ENCODE peak calls at places on chromosome 20, in six cellular contexts. J is aorta, L is heart right ventricle, E is iPS DF 6.9, V is endothelial cell of umbilical vein, I is tibial artery. D is an unnamed sample.

GRCh38 chr20:57753332-57754164 is 43.7 kb upstream of the PMEPA1 start:
- DNase-seq in J (no peak), L (no peak), E (no peak), V (no peak), I (peak; percentile 6), D (no peak)

GRCh38 chr20:40304119-40304518 is 384.9 kb downstream of the MAFB start:
- DNase-seq in J (no peak), L (no peak), E (no peak), V (no peak), I (no peak), D (no peak)

GRCh38 chr20:56626367-56627121 is 2.6 kb upstream of the TFAP2C start:
- DNase-seq in J (no peak), L (no peak), E (no peak), V (no peak), I (no peak), D (no peak)

GRCh38 chr20:909641-910040 is 6.5 kb downstream of the ANGPT4 start:
- DNase-seq in J (no peak), L (no peak), E (no peak), V (no peak), I (no peak), D (no peak)

GRCh38 chr20:3165473-3166337 is 6.0 kb upstream of the FASTKD5 start:
- DNase-seq in J (peak; percentile 68), L (peak; percentile 76), E (no peak), V (peak; percentile 50), I (peak; percentile 44), D (no peak)

GRCh38 chr20:15976047-15976731 is 597.1 kb downstream of the KIF16B start:
- DNase-seq in J (no peak), L (no peak), E (peak; percentile 75), V (no peak), I (no peak), D (no peak)

GRCh38 chr20:6007529-6008103 is 46.2 kb downstream of the LRRN4 start:
- DNase-seq in J (no peak), L (no peak), E (no peak), V (peak; percentile 2), I (no peak), D (no peak)

GRCh38 chr20:35702051-35702823 is 3.0 kb downstream of the ROMO1 start:
- DNase-seq in J (no peak), L (no peak), E (no peak), V (no peak), I (no peak), D (no peak)

GRCh38 chr20:1330075-1330830 is 1.3 kb upstream of the SDCBP2 start:
- DNase-seq in J (no peak), L (peak; percentile 70), E (no peak), V (no peak), I (peak; percentile 48), D (peak; percentile 16)

GRCh38 chr20:23349338-23350006 is 1.1 kb upstream of the NXT1 start:
- DNase-seq in J (no peak), L (no peak), E (no peak), V (no peak), I (no peak), D (no peak)

GRCh38 chr20:6051505-6051904 is 2.4 kb downstream of the LRRN4 start:
- DNase-seq in J (no peak), L (no peak), E (no peak), V (peak; percentile 15), I (no peak), D (no peak)

GRCh38 chr20:52676282-52676995 is 295.7 kb upstream of the TSHZ2 start:
- DNase-seq in J (no peak), L (no peak), E (no peak), V (no peak), I (no peak), D (no peak)

GRCh38 chr20:33009214-33010132 is 2.0 kb downstream of the BPIFB2 start:
- DNase-seq in J (no peak), L (no peak), E (no peak), V (no peak), I (no peak), D (no peak)

GRCh38 chr20:58471161-58471834 is 43.9 kb downstream of the APCDD1L start:
- DNase-seq in J (no peak), L (peak; percentile 76), E (no peak), V (no peak), I (no peak), D (no peak)

GRCh38 chr20:49676581-49677291 is 36.9 kb downstream of the B4GALT5 start:
- DNase-seq in J (no peak), L (no peak), E (no peak), V (peak; percentile 45), I (no peak), D (peak; percentile 75)

GRCh38 chr20:41738584-41739193 is 120.5 kb upstream of the CHD6 start:
- DNase-seq in J (no peak), L (peak; percentile 23), E (no peak), V (peak; percentile 38), I (peak; percentile 45), D (no peak)

GRCh38 chr20:25056601-25057233 is 1.2 kb downstream of the ACSS1 start:
- DNase-seq in J (no peak), L (no peak), E (no peak), V (no peak), I (peak; percentile 20), D (no peak)

GRCh38 chr20:10554285-10554684 is 119.2 kb downstream of the SLX4IP start:
- DNase-seq in J (no peak), L (no peak), E (no peak), V (no peak), I (no peak), D (no peak)
- H3K4me1 ChIP-seq in J (peaks cover 7% of the 10 kb centered on the region), L (no peaks in the 10 kb centered on the region), E (peaks cover 9% of the 10 kb centered on the region), V (peaks cover 17% of the 10 kb centered on the region), I (no peaks in the 10 kb centered on the region), D (peaks cover 25% of the 10 kb centered on the region)

GRCh38 chr20:54869765-54870164 is 394.4 kb downstream of the DOK5 start:
- DNase-seq in J (no peak), L (no peak), E (no peak), V (no peak), I (no peak), D (no peak)
- H3K36me3 ChIP-seq in J (no peaks in the 10 kb centered on the region), L (no peaks in the 10 kb centered on the region), E (no peaks in the 10 kb centered on the region), V (no peaks in the 10 kb centered on the region), I (no peaks in the 10 kb centered on the region), D (no peaks in the 10 kb centered on the region)

GRCh38 chr20:50921055-50921454 is 10.2 kb downstream of the ADNP start:
- DNase-seq in J (no peak), L (no peak), E (no peak), V (no peak), I (no peak), D (peak; percentile 9)
- H3K4me1 ChIP-seq in J (peaks cover 2% of the 10 kb centered on the region), L (peaks cover 35% of the 10 kb centered on the region), E (peaks cover 2% of the 10 kb centered on the region), V (peaks cover 13% of the 10 kb centered on the region), I (no peaks in the 10 kb centered on the region), D (peaks cover 90% of the 10 kb centered on the region)

DNA sequence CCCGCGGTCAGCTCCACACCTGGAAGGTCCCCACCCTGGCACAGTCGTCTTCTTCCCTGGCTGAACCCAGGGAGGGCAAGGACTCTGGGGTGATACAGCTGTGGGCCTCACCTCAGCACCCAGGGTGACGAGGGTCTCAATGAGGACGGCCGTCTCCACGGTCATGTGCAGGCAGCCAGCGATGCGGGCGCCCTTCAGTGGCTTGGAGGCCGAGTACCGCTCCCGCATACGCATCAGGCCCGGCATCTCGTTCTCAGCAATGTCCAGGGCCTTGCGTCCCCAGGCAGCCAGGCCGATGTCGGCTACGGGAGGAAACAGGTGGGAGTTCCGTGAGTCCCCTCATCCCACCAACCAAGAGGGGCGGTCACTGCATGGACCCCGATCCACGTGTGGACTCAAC is 7.9 kb downstream of the AHCY start:
- DNase-seq in J (no peak), L (no peak), E (no peak), V (no peak), I (no peak), D (no peak)
- H3K36me3 ChIP-seq in J (peaks cover 3% of the 10 kb centered on the region), L (no peaks in the 10 kb centered on the region), E (peaks cover 46% of the 10 kb centered on the region), V (no peaks in the 10 kb centered on the region), I (peaks cover 53% of the 10 kb centered on the region), D (peaks cover 18% of the 10 kb centered on the region)

GRCh38 chr20:43726333-43726732 is 469 bp downstream of the GTSF1L start:
- DNase-seq in J (no peak), L (no peak), E (no peak), V (no peak), I (no peak), D (no peak)
- H3K4me1 ChIP-seq in J (no peaks in the 10 kb centered on the region), L (no peaks in the 10 kb centered on the region), E (peaks cover 5% of the 10 kb centered on the region), V (peaks cover 3% of the 10 kb centered on the region), I (no peaks in the 10 kb centered on the region), D (peaks cover 38% of the 10 kb centered on the region)

GRCh38 chr20:47700327-47700726 is 85.0 kb downstream of the SULF2 start:
- DNase-seq in J (no peak), L (no peak), E (no peak), V (no peak), I (no peak), D (no peak)
- H3K36me3 ChIP-seq in J (no peaks in the 10 kb centered on the region), L (no peaks in the 10 kb centered on the region), E (no peaks in the 10 kb centered on the region), V (no peaks in the 10 kb centered on the region), I (peaks cover 21% of the 10 kb centered on the region), D (no peaks in the 10 kb centered on the region)

D was measured in CD4-positive, alpha-beta memory T cell.